ENCODE peak calls at places on chromosomes 16 and 17, in five cellular contexts. O, G, Q, P and X are unnamed samples.

GRCh38 chr17:39927101-39927927 is at the start of the genes LRRC3C and ORMDL3:
- DNase-seq in G (peak; percentile 84), P (peak; percentile 84), Q (peak; percentile 92), O (peak; percentile 84), X (peak; percentile 93)

GRCh38 chr17:68566145-68566738 is 34.9 kb downstream of the FAM20A start:
- DNase-seq in G (no peak), O (no peak), P (no peak), Q (no peak), X (no peak)

GRCh38 chr17:34252138-34252889 is 2.8 kb upstream of the CCL2 start:
- DNase-seq in O (no peak), Q (no peak), G (peak; percentile 19), P (peak; percentile 91), X (peak; percentile 18)

GRCh38 chr17:77428020-77428781 is 287.4 kb downstream of the SEC14L1 start:
- DNase-seq in P (peak; percentile 88), O (no peak), Q (no peak), G (no peak), X (no peak)

GRCh38 chr17:13576661-13577526 is 24.8 kb downstream of the HS3ST3A1 start:
- DNase-seq in P (no peak), Q (no peak), G (no peak), O (no peak), X (no peak)

GRCh38 chr16:69073181-69073669 is 32.2 kb upstream of the HAS3 start:
- DNase-seq in O (no peak), G (no peak), Q (no peak), P (no peak), X (no peak)

GRCh38 chr16:1163567-1164055 is 10.7 kb downstream of the CACNA1H start:
- DNase-seq in G (no peak), Q (no peak), P (no peak), O (no peak), X (no peak)

GRCh38 chr17:9020824-9021157 is 519 bp upstream of the NTN1 start:
- DNase-seq in O (no peak), Q (no peak), G (no peak), P (no peak), X (no peak)

GRCh38 chr17:80859004-80859941 is 132.4 kb upstream of the CHMP6 start:
- DNase-seq in P (no peak), G (peak; percentile 74), O (no peak), Q (no peak), X (no peak)

GRCh38 chr17:7561028-7561575 is 617 bp upstream of the SENP3 start:
- DNase-seq in P (peak; percentile 42), Q (peak; percentile 90), G (peak; percentile 92), O (peak; percentile 63), X (peak; percentile 90)

GRCh38 chr16:87541004-87541881 is 48.4 kb upstream of the ZCCHC14 start:
- DNase-seq in P (no peak), Q (no peak), O (no peak), G (no peak), X (no peak)

GRCh38 chr17:64006361-64007088 is 8.4 kb downstream of the PRR29 start:
- DNase-seq in P (no peak), G (no peak), O (no peak), Q (no peak), X (no peak)

GRCh38 chr17:79843917-79844815 is 4.9 kb upstream of the CBX4 start:
- DNase-seq in O (no peak), P (no peak), G (no peak), Q (no peak), X (no peak)

GRCh38 chr16:77457046-77457445 is 22.2 kb upstream of the ADAMTS18 start:
- DNase-seq in P (no peak), O (no peak), Q (no peak), G (no peak), X (no peak)

GRCh38 chr17:49915670-49916069 is 53.3 kb upstream of the DLX4 start:
- DNase-seq in G (no peak), Q (no peak), P (no peak), O (no peak), X (no peak)

GRCh38 chr17:31541559-31541958 is 150.1 kb downstream of the RAB11FIP4 start:
- DNase-seq in P (no peak), Q (no peak), G (no peak), O (no peak), X (no peak)

GRCh38 chr17:37744961-37745800 is at the start of gene HNF1B:
- DNase-seq in P (no peak), G (no peak), O (no peak), Q (no peak), X (peak; percentile 69)

GRCh38 chr16:13453938-13454553 is 465.9 kb upstream of the ERCC4 start:
- DNase-seq in G (peak; percentile 53), P (peak; percentile 6), Q (no peak), O (no peak), X (no peak)

GRCh38 chr17:76014925-76015261 is 12.2 kb downstream of the EVPL start:
- DNase-seq in P (no peak), O (no peak), G (peak; percentile 78), Q (no peak), X (no peak)

GRCh38 chr16:31505483-31505882 is 2.7 kb downstream of the RUSF1 start:
- DNase-seq in P (peak; percentile 18), G (no peak), O (no peak), Q (no peak), X (no peak)

GRCh38 chr17:30278032-30278431 is 13.7 kb downstream of the BLMH start:
- DNase-seq in P (peak; percentile 19), O (no peak), Q (no peak), G (peak; percentile 31), X (no peak)

GRCh38 chr16:86387461-86388440 is 122.6 kb upstream of the FOXF1 start:
- DNase-seq in Q (no peak), P (no peak), O (no peak), G (no peak), X (no peak)

GRCh38 chr17:73430848-73431247 is 119.0 kb upstream of the CDC42EP4 start:
- DNase-seq in G (peak; percentile 48), P (peak; percentile 36), Q (no peak), O (no peak), X (no peak)

GRCh38 chr17:29061036-29061435 is 18.1 kb downstream of the PIPOX start:
- DNase-seq in G (no peak), Q (no peak), P (no peak), O (no peak), X (no peak)

GRCh38 chr17:70968302-70968701 is 799.0 kb downstream of the KCNJ2 start:
- DNase-seq in Q (no peak), P (no peak), G (no peak), O (no peak), X (no peak)

GRCh38 chr16:4111748-4112696 is 4.2 kb downstream of the ADCY9 start:
- DNase-seq in Q (no peak), P (peak; percentile 4), O (no peak), G (no peak), X (no peak)

GRCh38 chr16:24124291-24124690 is 131.8 kb upstream of the CACNG3 start:
- DNase-seq in P (no peak), Q (no peak), G (no peak), O (no peak), X (no peak)